ENCODE peak calls at places on chromosomes 2 and 18, in nine cellular contexts. One of them, this sample, is unnamed.

GRCh38 chr2:184599054-184599874 is 935 bp downstream of the ZNF804A start:
- DNase-seq in upper lobe of left lung: no peak
- DNase-seq in right lobe of liver: no peak
- DNase-seq in sigmoid colon: no peak
- DNase-seq in lung: no peak
- DNase-seq in thoracic aorta: no peak
- DNase-seq in ovary: no peak
- DNase-seq in pancreas: peak; percentile 22
- DNase-seq in cardiac muscle cell: no peak
- DNase-seq in this sample: no peak

GRCh38 chr2:132547089-132547687 is 122.8 kb downstream of the LYPD1 start:
- DNase-seq in upper lobe of left lung: no peak
- DNase-seq in right lobe of liver: peak; percentile 73
- DNase-seq in sigmoid colon: peak; percentile 77
- DNase-seq in lung: peak; percentile 62
- DNase-seq in thoracic aorta: no peak
- DNase-seq in ovary: peak; percentile 68
- DNase-seq in pancreas: peak; percentile 73
- DNase-seq in cardiac muscle cell: peak; percentile 82
- DNase-seq in this sample: no peak

GRCh38 chr2:17476820-17477219 is 41.4 kb downstream of the RAD51AP2 start:
- DNase-seq in upper lobe of left lung: no peak
- DNase-seq in right lobe of liver: no peak
- DNase-seq in sigmoid colon: no peak
- DNase-seq in lung: no peak
- DNase-seq in thoracic aorta: no peak
- DNase-seq in ovary: no peak
- DNase-seq in pancreas: no peak
- DNase-seq in cardiac muscle cell: no peak
- DNase-seq in this sample: no peak

GRCh38 chr2:22002066-22002465 is 878.3 kb downstream of the TDRD15 start:
- DNase-seq in upper lobe of left lung: no peak
- DNase-seq in right lobe of liver: no peak
- DNase-seq in sigmoid colon: no peak
- DNase-seq in lung: no peak
- DNase-seq in thoracic aorta: no peak
- DNase-seq in ovary: no peak
- DNase-seq in pancreas: no peak
- DNase-seq in cardiac muscle cell: peak; percentile 43
- DNase-seq in this sample: no peak

GRCh38 chr2:7884338-7884737 is 797.5 kb upstream of the ID2 start:
- DNase-seq in upper lobe of left lung: no peak
- DNase-seq in right lobe of liver: no peak
- DNase-seq in sigmoid colon: no peak
- DNase-seq in lung: no peak
- DNase-seq in thoracic aorta: no peak
- DNase-seq in ovary: no peak
- DNase-seq in pancreas: no peak
- DNase-seq in cardiac muscle cell: no peak
- DNase-seq in this sample: no peak

GRCh38 chr2:148928395-148928794 is 53.4 kb downstream of the KIF5C start:
- DNase-seq in upper lobe of left lung: no peak
- DNase-seq in right lobe of liver: no peak
- DNase-seq in sigmoid colon: no peak
- DNase-seq in lung: no peak
- DNase-seq in thoracic aorta: no peak
- DNase-seq in ovary: no peak
- DNase-seq in pancreas: no peak
- DNase-seq in cardiac muscle cell: no peak
- DNase-seq in this sample: no peak

GRCh38 chr18:55588001-55588875 is at the start of gene TCF4:
- DNase-seq in upper lobe of left lung: peak; percentile 93
- DNase-seq in right lobe of liver: peak; percentile 61
- DNase-seq in sigmoid colon: peak; percentile 80
- DNase-seq in lung: peak; percentile 49
- DNase-seq in thoracic aorta: no peak
- DNase-seq in ovary: peak; percentile 70
- DNase-seq in pancreas: peak; percentile 53
- DNase-seq in cardiac muscle cell: peak; percentile 79
- DNase-seq in this sample: peak; percentile 76

GRCh38 chr2:70767699-70768584 is at the start of gene ADD2:
- DNase-seq in upper lobe of left lung: peak; percentile 83
- DNase-seq in right lobe of liver: no peak
- DNase-seq in sigmoid colon: no peak
- DNase-seq in lung: no peak
- DNase-seq in thoracic aorta: no peak
- DNase-seq in ovary: peak; percentile 16
- DNase-seq in pancreas: peak; percentile 43
- DNase-seq in cardiac muscle cell: peak; percentile 42
- DNase-seq in this sample: no peak

GRCh38 chr2:44805391-44805790 is 136.1 kb upstream of the SIX3 start:
- DNase-seq in upper lobe of left lung: no peak
- DNase-seq in right lobe of liver: no peak
- DNase-seq in sigmoid colon: no peak
- DNase-seq in lung: no peak
- DNase-seq in thoracic aorta: no peak
- DNase-seq in ovary: no peak
- DNase-seq in pancreas: no peak
- DNase-seq in cardiac muscle cell: no peak
- DNase-seq in this sample: no peak

GRCh38 chr18:62616331-62616805 is 93.5 kb downstream of the ZCCHC2 start:
- DNase-seq in upper lobe of left lung: peak; percentile 61
- DNase-seq in right lobe of liver: no peak
- DNase-seq in sigmoid colon: peak; percentile 77
- DNase-seq in lung: no peak
- DNase-seq in thoracic aorta: no peak
- DNase-seq in ovary: no peak
- DNase-seq in pancreas: no peak
- DNase-seq in cardiac muscle cell: peak; percentile 11
- DNase-seq in this sample: no peak

GRCh38 chr2:147659051-147659450 is 185.8 kb upstream of the ACVR2A start:
- DNase-seq in upper lobe of left lung: no peak
- DNase-seq in right lobe of liver: no peak
- DNase-seq in sigmoid colon: no peak
- DNase-seq in lung: no peak
- DNase-seq in thoracic aorta: no peak
- DNase-seq in ovary: no peak
- DNase-seq in pancreas: no peak
- DNase-seq in cardiac muscle cell: no peak
- DNase-seq in this sample: no peak

GRCh38 chr18:671405-671804 is 14.0 kb downstream of the TYMS start:
- DNase-seq in upper lobe of left lung: no peak
- DNase-seq in right lobe of liver: no peak
- DNase-seq in sigmoid colon: no peak
- DNase-seq in lung: no peak
- DNase-seq in thoracic aorta: no peak
- DNase-seq in ovary: no peak
- DNase-seq in pancreas: no peak
- DNase-seq in cardiac muscle cell: no peak
- DNase-seq in this sample: no peak

GRCh38 chr2:235366847-235367246 is 127.0 kb upstream of the AGAP1 start:
- DNase-seq in upper lobe of left lung: no peak
- DNase-seq in right lobe of liver: no peak
- DNase-seq in sigmoid colon: no peak
- DNase-seq in lung: no peak
- DNase-seq in thoracic aorta: no peak
- DNase-seq in ovary: no peak
- DNase-seq in pancreas: no peak
- DNase-seq in cardiac muscle cell: no peak
- DNase-seq in this sample: no peak

GRCh38 chr2:217110550-217110949 is 250.7 kb upstream of the TNP1 start:
- DNase-seq in upper lobe of left lung: no peak
- DNase-seq in right lobe of liver: no peak
- DNase-seq in sigmoid colon: no peak
- DNase-seq in lung: no peak
- DNase-seq in thoracic aorta: no peak
- DNase-seq in ovary: no peak
- DNase-seq in pancreas: no peak
- DNase-seq in cardiac muscle cell: no peak
- DNase-seq in this sample: no peak

GRCh38 chr18:49768051-49768391 is 45.3 kb downstream of the ACAA2 start:
- DNase-seq in upper lobe of left lung: no peak
- DNase-seq in right lobe of liver: peak; percentile 68
- DNase-seq in sigmoid colon: no peak
- DNase-seq in lung: peak; percentile 48
- DNase-seq in thoracic aorta: no peak
- DNase-seq in ovary: peak; percentile 36
- DNase-seq in pancreas: peak; percentile 27
- DNase-seq in cardiac muscle cell: peak; percentile 85
- DNase-seq in this sample: no peak

GRCh38 chr2:150710916-150711315 is 223.4 kb upstream of the RND3 start:
- DNase-seq in upper lobe of left lung: no peak
- DNase-seq in right lobe of liver: no peak
- DNase-seq in sigmoid colon: no peak
- DNase-seq in lung: no peak
- DNase-seq in thoracic aorta: no peak
- DNase-seq in ovary: no peak
- DNase-seq in pancreas: no peak
- DNase-seq in cardiac muscle cell: no peak
- DNase-seq in this sample: no peak

GRCh38 chr18:39463986-39464385 is 1898.4 kb upstream of the CELF4 start:
- DNase-seq in upper lobe of left lung: no peak
- DNase-seq in right lobe of liver: no peak
- DNase-seq in sigmoid colon: no peak
- DNase-seq in lung: no peak
- DNase-seq in thoracic aorta: no peak
- DNase-seq in ovary: no peak
- DNase-seq in pancreas: no peak
- DNase-seq in cardiac muscle cell: no peak
- DNase-seq in this sample: no peak

DNA sequence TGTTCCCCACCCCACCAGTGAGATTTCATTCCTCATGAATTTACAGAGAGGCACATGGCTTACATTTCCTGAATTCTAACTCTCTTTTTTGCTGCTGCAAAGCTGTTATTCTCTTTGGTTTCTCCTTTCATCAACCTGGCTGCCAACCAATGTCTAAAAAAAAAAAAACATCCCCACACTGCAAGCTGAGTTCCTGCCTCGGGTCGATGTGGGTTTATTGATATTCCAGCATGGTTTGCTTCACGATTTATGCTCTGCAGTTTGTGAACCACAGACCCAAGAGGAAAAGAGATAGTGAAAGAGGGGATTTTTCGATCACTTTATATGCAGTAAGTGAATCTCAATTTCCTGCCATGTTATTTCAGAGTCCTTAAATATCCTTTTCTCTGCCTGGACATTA is 363.6 kb downstream of the LPIN1 start:
- DNase-seq in upper lobe of left lung: no peak
- DNase-seq in right lobe of liver: no peak
- DNase-seq in sigmoid colon: no peak
- DNase-seq in lung: no peak
- DNase-seq in thoracic aorta: no peak
- DNase-seq in ovary: no peak
- DNase-seq in pancreas: no peak
- DNase-seq in cardiac muscle cell: peak; percentile 13
- DNase-seq in this sample: no peak
- H3K4me1 ChIP-seq in upper lobe of left lung: no peaks in the 10 kb centered on the region
- H3K4me1 ChIP-seq in right lobe of liver: no peaks in the 10 kb centered on the region
- H3K4me1 ChIP-seq in sigmoid colon: peaks cover 26% of the 10 kb centered on the region
- H3K4me1 ChIP-seq in lung: peaks cover 2% of the 10 kb centered on the region
- H3K4me1 ChIP-seq in thoracic aorta: no peaks in the 10 kb centered on the region
- H3K4me1 ChIP-seq in ovary: peaks cover 11% of the 10 kb centered on the region
- H3K4me1 ChIP-seq in pancreas: no peaks in the 10 kb centered on the region
- H3K4me1 ChIP-seq in cardiac muscle cell: no peaks in the 10 kb centered on the region
- H3K4me1 ChIP-seq in this sample: no peaks in the 10 kb centered on the region

DNA sequence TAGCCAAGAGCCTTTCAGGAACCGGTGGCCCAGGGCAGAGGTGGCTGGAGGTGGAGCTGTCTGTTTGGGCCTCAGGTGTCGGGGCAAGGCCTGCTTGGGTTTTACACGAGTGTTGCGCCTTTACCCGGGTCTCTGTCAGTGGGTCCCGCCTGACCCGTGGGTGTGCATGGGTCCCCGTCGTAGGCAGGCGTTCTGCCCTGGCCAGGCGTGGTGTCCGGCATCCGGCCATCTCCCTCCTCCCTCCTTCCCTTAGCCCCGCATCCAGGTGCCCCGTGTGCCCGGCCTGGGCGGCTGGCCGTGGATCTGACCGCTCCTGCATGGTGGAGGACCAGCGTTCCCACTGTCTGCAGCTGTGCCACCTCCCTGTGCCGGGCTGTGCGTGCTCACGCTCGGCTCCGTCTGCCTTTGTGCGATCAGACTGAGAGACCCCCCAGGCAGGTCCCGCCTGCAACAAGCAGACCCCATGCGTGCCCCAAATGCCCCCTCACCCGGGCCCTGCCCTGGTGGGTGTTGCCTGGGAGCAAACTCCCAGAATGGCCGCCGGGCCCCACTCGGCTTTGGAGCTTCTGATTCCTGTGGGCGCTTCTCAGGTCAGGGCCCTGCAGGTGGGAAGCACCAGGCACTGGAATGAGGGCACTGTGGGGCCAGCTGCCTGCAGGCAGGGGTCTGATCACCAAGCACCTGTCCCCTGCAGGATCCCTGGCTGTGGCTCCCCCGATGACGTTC is 4.2 kb downstream of the NEU4 start:
- DNase-seq in upper lobe of left lung: peak; percentile 79
- DNase-seq in right lobe of liver: peak; percentile 50
- DNase-seq in sigmoid colon: peak; percentile 67
- DNase-seq in lung: no peak
- DNase-seq in thoracic aorta: no peak
- DNase-seq in ovary: no peak
- DNase-seq in pancreas: no peak
- DNase-seq in cardiac muscle cell: peak; percentile 9
- DNase-seq in this sample: no peak
- H3K4me3 ChIP-seq in upper lobe of left lung: no peak overlapping the region
- H3K4me3 ChIP-seq in right lobe of liver: no peak overlapping the region
- H3K4me3 ChIP-seq in sigmoid colon: no peak overlapping the region
- H3K4me3 ChIP-seq in lung: no peak overlapping the region
- H3K4me3 ChIP-seq in thoracic aorta: no peak overlapping the region
- H3K4me3 ChIP-seq in ovary: no peak overlapping the region
- H3K4me3 ChIP-seq in pancreas: no peak overlapping the region
- H3K4me3 ChIP-seq in cardiac muscle cell: no peak overlapping the region
- H3K4me3 ChIP-seq in this sample: no peak overlapping the region

DNA sequence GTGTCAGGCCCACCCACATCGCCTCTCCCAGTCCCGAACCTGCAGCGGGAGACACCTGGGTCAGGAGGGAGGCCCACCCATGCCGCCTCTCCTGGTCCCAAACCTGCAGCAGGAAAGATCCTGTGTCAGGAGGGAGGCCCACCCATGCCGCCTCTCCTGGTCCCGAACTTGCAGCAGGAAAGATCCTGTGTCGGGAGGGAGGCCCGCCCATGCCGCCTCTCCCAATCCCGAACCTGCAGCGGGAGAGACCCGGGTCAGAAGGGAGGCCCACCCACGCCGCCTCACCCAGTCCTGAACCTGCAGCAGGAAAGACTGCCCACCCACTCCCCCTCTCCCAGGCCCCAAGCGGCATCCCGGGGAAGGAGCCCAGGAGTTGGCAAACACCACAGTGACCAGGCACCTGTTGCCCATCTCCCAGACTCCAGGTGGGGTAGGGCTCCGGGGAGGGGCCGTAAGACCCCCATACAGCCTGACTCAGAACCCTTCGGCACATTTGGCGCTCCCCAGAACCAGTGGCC is 7.8 kb downstream of the SLC66A2 start:
- DNase-seq in upper lobe of left lung: no peak
- DNase-seq in right lobe of liver: no peak
- DNase-seq in sigmoid colon: peak; percentile 55
- DNase-seq in lung: no peak
- DNase-seq in thoracic aorta: no peak
- DNase-seq in ovary: no peak
- DNase-seq in pancreas: no peak
- DNase-seq in cardiac muscle cell: no peak
- DNase-seq in this sample: no peak
- H3K4me1 ChIP-seq in upper lobe of left lung: peaks cover 33% of the 10 kb centered on the region
- H3K4me1 ChIP-seq in right lobe of liver: no peaks in the 10 kb centered on the region
- H3K4me1 ChIP-seq in sigmoid colon: peaks cover 33% of the 10 kb centered on the region
- H3K4me1 ChIP-seq in lung: peaks cover 11% of the 10 kb centered on the region
- H3K4me1 ChIP-seq in thoracic aorta: peaks cover 20% of the 10 kb centered on the region
- H3K4me1 ChIP-seq in ovary: peaks cover 11% of the 10 kb centered on the region
- H3K4me1 ChIP-seq in pancreas: peaks cover 19% of the 10 kb centered on the region
- H3K4me1 ChIP-seq in cardiac muscle cell: peaks cover 11% of the 10 kb centered on the region
- H3K4me1 ChIP-seq in this sample: peaks cover 3% of the 10 kb centered on the region

GRCh38 chr2:12211326-12212170 is 465.1 kb downstream of the LPIN1 start:
- DNase-seq in upper lobe of left lung: no peak
- DNase-seq in right lobe of liver: no peak
- DNase-seq in sigmoid colon: no peak
- DNase-seq in lung: no peak
- DNase-seq in thoracic aorta: no peak
- DNase-seq in ovary: no peak
- DNase-seq in pancreas: peak; percentile 26
- DNase-seq in cardiac muscle cell: no peak
- DNase-seq in this sample: no peak
- H3K4me3 ChIP-seq in upper lobe of left lung: no peak overlapping the region
- H3K4me3 ChIP-seq in right lobe of liver: no peak overlapping the region
- H3K4me3 ChIP-seq in sigmoid colon: no peak overlapping the region
- H3K4me3 ChIP-seq in lung: no peak overlapping the region
- H3K4me3 ChIP-seq in thoracic aorta: no peak overlapping the region
- H3K4me3 ChIP-seq in ovary: no peak overlapping the region
- H3K4me3 ChIP-seq in pancreas: no peak overlapping the region
- H3K4me3 ChIP-seq in cardiac muscle cell: no peak overlapping the region
- H3K4me3 ChIP-seq in this sample: no peak overlapping the region